ENCODE peak calls at places on chromosome 22, in five cellular contexts. Z, V, O, K and H are unnamed samples.
A peak's percentile ranks its signal among the peaks of the same experiment; 100 is the strongest.

GRCh38 chr22:48927591-48927990 is 900.1 kb downstream of the BRD1 start:
- DNase-seq in Z (no peak), O (no peak), K (no peak), V (no peak), H (no peak)

GRCh38 chr22:19984851-19985811 is 31.5 kb downstream of the ARVCF start:
- DNase-seq in V (no peak), O (no peak), Z (no peak), K (no peak), H (no peak)

GRCh38 chr22:44440224-44441160 is 57.5 kb downstream of the RTL6 start:
- DNase-seq in K (no peak), O (no peak), Z (no peak), V (no peak), H (no peak)

GRCh38 chr22:44802071-44802700 is 49.8 kb downstream of the ARHGAP8 start:
- DNase-seq in K (no peak), V (no peak), Z (no peak), O (no peak), H (no peak)

GRCh38 chr22:49521787-49522224 is 305.9 kb downstream of the BRD1 start:
- DNase-seq in O (no peak), Z (no peak), V (no peak), K (no peak), H (peak; percentile 79)

GRCh38 chr22:36289406-36289870 is 36.5 kb downstream of the APOL1 start:
- DNase-seq in O (no peak), K (no peak), V (no peak), Z (no peak), H (no peak)

GRCh38 chr22:24953294-24954113 is 988 bp downstream of the KIAA1671 start:
- DNase-seq in K (no peak), O (no peak), Z (no peak), V (no peak), H (no peak)

GRCh38 chr22:26762503-26763170 is 105.2 kb downstream of the MIAT start:
- DNase-seq in K (no peak), Z (no peak), O (no peak), V (no peak), H (no peak)

GRCh38 chr22:31920306-31920705 is 24.0 kb upstream of the YWHAH start:
- DNase-seq in V (no peak), K (no peak), O (no peak), Z (no peak), H (no peak)

GRCh38 chr22:28012811-28013460 is 93.9 kb upstream of the PITPNB start:
- DNase-seq in Z (no peak), K (no peak), V (no peak), O (no peak), H (no peak)

GRCh38 chr22:43128116-43128515 is 15.1 kb downstream of the MCAT start:
- DNase-seq in Z (no peak), K (no peak), O (peak; percentile 62), V (no peak), H (no peak)

GRCh38 chr22:50739894-50740293 is 1.9 kb downstream of the ACR start:
- DNase-seq in K (no peak), Z (no peak), V (no peak), O (no peak), H (no peak)

GRCh38 chr22:50015451-50016307 is 3.1 kb upstream of the IL17REL start:
- DNase-seq in K (no peak), O (no peak), Z (no peak), V (no peak), H (no peak)

GRCh38 chr22:26681395-26681821 is 24.0 kb downstream of the MIAT start:
- DNase-seq in V (peak; percentile 62), Z (no peak), O (no peak), K (peak; percentile 43), H (no peak)

GRCh38 chr22:24553597-24554315 is 1.2 kb downstream of the GUCD1 start:
- DNase-seq in Z (no peak), O (peak; percentile 29), K (no peak), V (no peak), H (no peak)

GRCh38 chr22:47274196-47274595 is 511.7 kb downstream of the TBC1D22A start:
- DNase-seq in Z (no peak), K (no peak), O (no peak), V (no peak), H (no peak)

GRCh38 chr22:27105142-27106025 is 448.0 kb downstream of the MIAT start:
- DNase-seq in O (no peak), Z (no peak), K (no peak), V (peak; percentile 87), H (peak; percentile 48)

GRCh38 chr22:38967451-38968450 is 10.3 kb downstream of the APOBEC3A start:
- DNase-seq in V (no peak), Z (no peak), K (no peak), O (no peak), H (no peak)

GRCh38 chr22:30245181-30245984 is 1.2 kb downstream of the LIF start:
- DNase-seq in O (no peak), K (no peak), V (no peak), Z (no peak), H (no peak)

GRCh38 chr22:48566741-48567140 is 1260.9 kb downstream of the BRD1 start:
- DNase-seq in Z (no peak), O (no peak), V (no peak), K (no peak), H (no peak)

GRCh38 chr22:41833369-41834004 is 582 bp downstream of the SREBF2 start:
- DNase-seq in O (peak; percentile 55), V (no peak), K (peak; percentile 15), Z (peak; percentile 31), H (peak; percentile 45)

GRCh38 chr22:27913162-27913741 is 5.8 kb downstream of the PITPNB start:
- DNase-seq in Z (no peak), K (no peak), O (peak; percentile 14), V (no peak), H (no peak)

GRCh38 chr22:29798801-29799200 is 31.6 kb downstream of the UQCR10 start:
- DNase-seq in V (no peak), O (no peak), K (no peak), Z (no peak), H (no peak)

GRCh38 chr22:40654522-40655167 is 18.1 kb upstream of the MRTFA start:
- DNase-seq in V (peak; percentile 86), Z (peak; percentile 31), O (no peak), K (peak; percentile 34), H (peak; percentile 61)

GRCh38 chr22:39989633-39990032 is 5.1 kb upstream of the FAM83F start:
- DNase-seq in V (no peak), K (no peak), Z (no peak), O (no peak), H (no peak)

GRCh38 chr22:17952273-17952801 is 72.0 kb downstream of the MICAL3 start:
- DNase-seq in K (no peak), Z (no peak), V (no peak), O (no peak), H (peak; percentile 57)

GRCh38 chr22:20624161-20624616 is 116.8 kb downstream of the MED15 start:
- DNase-seq in K (no peak), Z (no peak), O (no peak), V (no peak), H (no peak)

GRCh38 chr22:50162391-50162956 is 8.1 kb upstream of the PANX2 start:
- DNase-seq in O (no peak), K (no peak), Z (no peak), V (no peak), H (no peak)

GRCh38 chr22:49646876-49647275 is 180.8 kb downstream of the BRD1 start:
- DNase-seq in V (no peak), O (no peak), K (no peak), Z (no peak), H (no peak)

GRCh38 chr22:30406400-30406799 is 9.6 kb downstream of the SEC14L2 start:
- DNase-seq in O (no peak), Z (no peak), K (no peak), V (no peak), H (no peak)

GRCh38 chr22:46076651-46077339 is 73.5 kb upstream of the PPARA start:
- DNase-seq in K (no peak), O (no peak), Z (no peak), V (peak; percentile 74), H (peak; percentile 46)

GRCh38 chr22:38317995-38318715 is 922 bp upstream of the CSNK1E start:
- DNase-seq in K (peak; percentile 84), O (no peak), Z (no peak), V (peak; percentile 79), H (no peak)

GRCh38 chr22:48444320-48445112 is 1383.2 kb downstream of the BRD1 start:
- DNase-seq in V (no peak), K (no peak), Z (no peak), O (peak; percentile 92), H (no peak)

GRCh38 chr22:26891431-26891830 is 234.0 kb downstream of the MIAT start:
- DNase-seq in V (no peak), Z (no peak), K (no peak), O (no peak), H (no peak)

GRCh38 chr22:29951675-29952413 is 68.9 kb downstream of the MTMR3 start:
- DNase-seq in Z (no peak), O (no peak), K (no peak), V (no peak), H (no peak)

GRCh38 chr22:38901111-38901641 is 29.2 kb upstream of the CBX6 start:
- DNase-seq in V (no peak), O (peak; percentile 38), Z (no peak), K (no peak), H (no peak)